ENCODE peak calls at places on chromosomes 16 and 17, in four cellular contexts. J is neuronal stem cell, O is breast epithelium, P is fibroblast of lung. G is an unnamed sample. For H3K36me3, the result is how much of the 10 kb centered on the place peaks cover.

GRCh38 chr17:12118617-12119016 is 97.9 kb downstream of the MAP2K4 start:
- DNase-seq in J (no peak), O (no peak), P (no peak), G (no peak)

GRCh38 chr17:12328204-12328603 is 307.5 kb downstream of the MAP2K4 start:
- DNase-seq in J (no peak), O (no peak), P (no peak), G (no peak)

GRCh38 chr16:67264277-67264676 is 15.1 kb upstream of the PLEKHG4 start:
- DNase-seq in J (no peak), O (no peak), P (no peak), G (no peak)

GRCh38 chr17:74350486-74350885 is 11.2 kb downstream of the BTBD17 start:
- DNase-seq in J (no peak), O (no peak), P (no peak), G (no peak)

GRCh38 chr17:70968302-70968701 is 799.0 kb downstream of the KCNJ2 start:
- DNase-seq in J (no peak), O (no peak), P (peak), G (no peak)

GRCh38 chr16:50671644-50672260 is 9.4 kb downstream of the SNX20 start:
- DNase-seq in J (no peak), O (no peak), P (no peak), G (peak)

GRCh38 chr17:73645050-73645871 is 1.0 kb upstream of the SDK2 start:
- DNase-seq in J (peak), O (no peak), P (peak), G (peak)

GRCh38 chr17:79707931-79708891 is 22.5 kb upstream of the ENPP7 start:
- DNase-seq in J (peak), O (peak), P (no peak), G (peak)

GRCh38 chr17:58513391-58513912 is 986 bp downstream of the MTMR4 start:
- DNase-seq in J (no peak), O (no peak), P (no peak), G (no peak)

GRCh38 chr17:44556114-44556853 is 1.0 kb upstream of the FZD2 start:
- DNase-seq in J (peak), O (no peak), P (peak), G (peak)

GRCh38 chr16:51416921-51417320 is 265.9 kb upstream of the SALL1 start:
- DNase-seq in J (no peak), O (no peak), P (peak), G (no peak)

GRCh38 chr17:17515921-17516295 is 19.7 kb upstream of the RASD1 start:
- DNase-seq in J (no peak), O (no peak), P (peak), G (no peak)

GRCh38 chr16:68400083-68400923 is 48.0 kb downstream of the SMPD3 start:
- DNase-seq in J (no peak), O (no peak), P (no peak), G (no peak)

GRCh38 chr17:67128700-67129099 is 84.3 kb downstream of the CACNG1 start:
- DNase-seq in J (no peak), O (no peak), P (peak), G (no peak)

GRCh38 chr16:79269211-79269863 is 331.2 kb downstream of the MAF start:
- DNase-seq in J (no peak), O (no peak), P (no peak), G (no peak)

GRCh38 chr16:54027126-54027922 is 259.3 kb downstream of the IRX3 start:
- DNase-seq in J (no peak), O (no peak), P (peak), G (peak)

GRCh38 chr17:79875511-79875910 is 36.3 kb upstream of the CBX4 start:
- DNase-seq in J (no peak), O (no peak), P (no peak), G (no peak)

GRCh38 chr16:12061336-12062055 is 85.0 kb downstream of the SNX29 start:
- DNase-seq in J (no peak), O (no peak), P (peak), G (no peak)
- H3K27ac ChIP-seq in J (no peak), O (peak), P (no peak), G (no peak)

GRCh38 chr16:3971706-3972105 is 91.2 kb upstream of the CREBBP start:
- DNase-seq in J (no peak), O (no peak), P (peak), G (no peak)
- H3K4me3 ChIP-seq in J (no peak), O (no peak), P (no peak), G (no peak)

GRCh38 chr16:2761886-2762583 is 9.6 kb downstream of the SRRM2 start:
- DNase-seq in J (no peak), O (no peak), P (no peak), G (no peak)

GRCh38 chr16:2762711-2763110 is 10.3 kb downstream of the SRRM2 start:
- DNase-seq in J (no peak), O (no peak), P (no peak), G (no peak)

GRCh38 chr16:2761472-2761871 is 9.0 kb downstream of the SRRM2 start:
- DNase-seq in J (no peak), O (no peak), P (no peak), G (no peak)

GRCh38 chr16:2764718-2765117 is 12.3 kb downstream of the SRRM2 start:
- DNase-seq in J (no peak), O (no peak), P (no peak), G (no peak)

DNA sequence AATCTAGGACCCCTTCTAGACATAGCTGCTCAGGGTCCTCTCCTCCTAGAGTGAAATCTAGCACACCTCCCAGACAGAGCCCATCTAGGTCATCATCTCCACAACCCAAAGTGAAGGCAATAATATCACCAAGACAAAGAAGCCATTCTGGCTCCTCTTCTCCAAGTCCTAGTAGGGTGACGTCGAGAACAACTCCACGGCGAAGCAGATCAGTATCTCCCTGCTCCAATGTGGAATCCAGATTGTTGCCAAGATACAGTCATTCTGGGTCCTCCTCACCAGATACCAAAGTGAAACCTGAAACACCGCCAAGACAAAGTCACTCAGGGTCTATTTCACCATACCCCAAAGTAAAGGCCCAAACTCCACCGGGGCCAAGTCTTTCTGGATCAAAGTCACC is 10.7 kb downstream of the SRRM2 start:
- DNase-seq in J (no peak), O (no peak), P (no peak), G (no peak)
- H3K36me3 ChIP-seq in J (half or more), O (under half), P (half or more), G (half or more)

GRCh38 chr17:3471599-3471998 is at the start of gene SPATA22:
- DNase-seq in J (no peak), O (no peak), P (no peak), G (no peak)
- H3K27ac ChIP-seq in J (no peak), O (no peak), P (no peak), G (no peak)

DNA sequence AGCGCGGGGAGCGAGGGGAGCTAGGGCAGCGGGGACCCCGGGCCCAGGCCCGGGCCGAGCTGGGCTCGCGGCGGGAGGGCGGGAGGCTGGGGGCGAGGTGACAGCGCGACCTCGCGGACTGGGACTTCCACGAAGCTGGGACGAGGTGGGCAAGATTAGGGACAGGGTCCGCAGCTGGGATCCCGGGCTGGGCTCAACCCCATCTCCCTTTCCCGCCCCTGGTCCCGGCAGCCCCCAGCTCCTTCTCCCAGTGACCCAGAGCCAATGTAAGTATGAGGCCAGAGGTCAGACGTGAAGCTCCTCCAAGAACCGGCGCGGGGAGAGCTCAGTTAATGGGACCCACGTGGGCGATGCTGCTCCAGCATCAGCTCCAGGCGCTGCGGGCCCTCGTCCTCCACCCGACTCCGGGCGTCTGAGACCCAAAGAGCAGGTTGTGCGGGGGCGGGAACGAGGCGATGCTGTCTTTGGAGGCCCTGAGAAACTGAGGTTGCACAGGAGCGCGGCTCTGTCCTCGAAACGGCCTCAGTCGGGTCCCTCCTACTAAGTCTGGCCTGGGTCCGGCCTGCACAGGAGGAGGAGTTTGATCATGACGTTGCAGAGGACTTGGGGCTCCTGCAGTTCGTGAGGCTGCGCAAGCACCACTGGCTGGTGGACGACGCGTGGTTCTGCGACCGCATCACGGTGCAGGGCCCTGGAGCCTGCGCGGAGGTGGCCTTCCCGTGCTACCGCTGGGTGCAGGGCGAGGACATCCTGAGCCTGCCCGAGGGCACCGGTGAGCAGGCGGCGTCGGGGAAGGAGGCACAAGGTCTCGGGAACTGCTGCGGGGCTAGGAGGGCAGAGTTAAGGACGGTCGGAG is 635 bp downstream of the ALOX12 start:
- DNase-seq in J (no peak), O (no peak), P (no peak), G (no peak)
- H3K4me3 ChIP-seq in J (no peak), O (peak), P (peak), G (peak)

DNA sequence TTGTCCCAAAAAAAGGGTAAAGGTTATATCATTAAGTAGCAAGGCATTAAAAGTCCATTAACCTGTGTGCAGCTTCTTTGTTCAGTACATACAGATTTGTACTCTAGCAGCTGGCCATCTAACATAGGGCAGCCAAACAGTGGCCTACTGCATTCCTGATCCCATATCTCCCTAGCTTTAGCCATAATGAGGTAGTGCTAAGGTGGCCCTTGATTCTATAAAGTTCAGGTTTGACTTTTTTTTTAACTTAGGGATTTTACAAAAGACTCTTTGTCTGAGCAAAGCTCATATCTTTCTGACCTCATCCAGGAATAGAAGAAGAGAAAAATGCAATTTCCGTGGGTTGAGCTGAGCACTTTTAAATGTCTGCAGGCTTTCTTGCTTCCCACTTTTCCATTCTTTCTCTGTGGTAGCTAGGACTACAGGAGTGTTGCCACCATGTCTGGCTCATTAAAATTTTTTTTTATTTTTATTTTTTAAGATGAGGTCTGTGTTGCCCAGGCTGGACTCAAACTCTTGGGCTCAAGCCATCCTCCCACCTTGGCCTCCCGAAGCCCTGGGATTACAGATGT is 19.5 kb upstream of the CDC6 start:
- DNase-seq in J (no peak), O (no peak), P (peak), G (peak)
- H3K36me3 ChIP-seq in J (under half), O (under half), P (under half), G (under half)

DNA sequence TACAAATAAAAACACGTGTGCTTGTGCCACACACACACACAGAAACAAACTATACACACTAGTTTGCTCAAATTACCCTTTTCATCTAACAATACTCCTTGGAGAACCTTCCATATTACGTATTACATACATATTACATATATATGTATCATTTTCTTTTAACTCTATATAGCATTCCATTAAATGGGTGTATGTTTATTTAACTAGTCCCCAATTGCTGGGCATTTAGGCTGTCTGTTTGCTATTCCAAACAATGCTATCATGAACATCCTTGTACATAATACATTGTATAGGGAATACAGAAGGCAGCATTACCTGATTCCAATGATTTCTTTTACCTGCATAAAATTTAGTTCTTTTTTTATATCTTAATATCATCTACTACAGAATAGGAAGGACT is 73.1 kb downstream of the SKAP1 start:
- DNase-seq in J (no peak), O (no peak), P (no peak), G (no peak)
- H3K27ac ChIP-seq in J (no peak), O (no peak), P (no peak), G (no peak)

DNA sequence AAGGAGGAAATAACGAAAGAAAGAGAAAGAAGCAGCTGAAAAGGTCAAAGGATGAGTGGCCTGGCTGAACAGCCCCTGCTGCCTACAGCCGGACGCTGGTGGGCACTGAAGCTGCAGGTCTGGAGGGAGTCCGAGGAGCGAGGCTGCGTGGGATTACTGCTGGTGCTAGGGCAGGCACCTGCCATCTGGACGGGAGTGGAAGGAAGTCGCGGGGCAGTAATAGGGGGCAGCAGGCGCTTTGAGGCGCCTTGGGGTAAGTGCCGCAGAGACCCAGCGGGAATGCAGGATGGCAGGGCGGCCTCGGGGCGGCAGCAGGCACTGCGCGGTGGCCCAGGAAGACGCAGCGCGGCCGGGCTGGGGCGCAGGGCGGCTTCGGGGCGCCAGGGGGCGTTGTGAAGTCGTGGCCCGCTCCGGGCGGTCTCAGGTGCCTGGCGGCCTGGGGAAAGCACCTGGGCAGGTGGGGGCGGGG is 305 bp upstream of the SCNN1G start:
- DNase-seq in J (peak), O (peak), P (peak), G (peak)
- H3K4me3 ChIP-seq in J (no peak), O (peak), P (no peak), G (peak)

DNA sequence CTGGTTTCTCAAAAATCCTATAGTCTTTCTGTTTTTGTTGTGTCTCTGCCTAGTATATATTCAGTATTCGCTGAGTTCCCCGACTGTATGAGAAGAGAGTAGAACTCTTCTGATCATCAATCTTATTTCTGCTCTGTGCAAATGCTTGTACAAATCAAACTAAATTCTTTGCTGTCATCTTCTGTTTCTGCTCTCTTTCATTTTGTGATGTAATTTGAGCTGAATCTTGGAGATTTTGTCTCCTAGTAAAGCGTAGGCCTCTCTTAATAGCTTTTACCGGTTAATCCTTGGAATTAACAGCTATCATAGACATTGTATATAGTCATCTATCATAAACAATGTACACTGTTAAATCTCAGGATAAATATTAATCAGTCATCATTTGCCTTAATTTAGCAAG is 61.9 kb downstream of the OMG start:
- DNase-seq in J (no peak), O (no peak), P (no peak), G (no peak)
- H3K36me3 ChIP-seq in J (under half), O (under half), P (under half), G (half or more)